ENCODE peak calls at places on chromosome 6, in five cellular contexts. N is HCT116, B is H9, G is SK-N-SH, F is GM23338. E is an unnamed sample.

GRCh38 chr6:162251257-162251656 is 476.3 kb downstream of the PRKN start:
- DNase-seq in G (no peak), B (no peak), F (peak; percentile 65), N (peak; percentile 4), E (no peak)

GRCh38 chr6:141824258-141824795 is 308.4 kb upstream of the GJE1 start:
- DNase-seq in N (no peak), G (no peak), F (no peak), B (no peak), E (no peak)

GRCh38 chr6:170088349-170088951 is 202.4 kb downstream of the DLL1 start:
- DNase-seq in G (no peak), N (no peak), F (no peak), B (no peak), E (no peak)

GRCh38 chr6:21228411-21228810 is 365.1 kb upstream of the SOX4 start:
- DNase-seq in G (no peak), F (no peak), B (no peak), N (no peak), E (no peak)

GRCh38 chr6:1477432-1478090 is 88.2 kb downstream of the FOXF2 start:
- DNase-seq in B (no peak), F (peak; percentile 43), N (no peak), G (no peak), E (peak; percentile 37)

GRCh38 chr6:100203391-100203790 is 209.4 kb upstream of the MCHR2 start:
- DNase-seq in F (no peak), G (no peak), N (peak; percentile 53), B (no peak), E (peak; percentile 16)

GRCh38 chr6:133551847-133552331 is 310.7 kb downstream of the EYA4 start:
- DNase-seq in N (no peak), B (no peak), F (no peak), G (no peak), E (no peak)

GRCh38 chr6:140253096-140253495 is 878.6 kb upstream of the CITED2 start:
- DNase-seq in F (no peak), B (no peak), N (no peak), G (no peak), E (no peak)

GRCh38 chr6:161301338-161301737 is 27.5 kb upstream of the AGPAT4 start:
- DNase-seq in B (no peak), G (no peak), N (no peak), F (no peak), E (no peak)

GRCh38 chr6:44062105-44062770 is 65.0 kb downstream of the MRPL14 start:
- DNase-seq in N (no peak), G (no peak), F (no peak), B (no peak), E (no peak)

GRCh38 chr6:44060622-44061374 is 66.5 kb downstream of the MRPL14 start:
- DNase-seq in N (no peak), G (no peak), B (no peak), F (no peak), E (no peak)

GRCh38 chr6:44059359-44060342 is 67.6 kb downstream of the MRPL14 start:
- DNase-seq in G (no peak), B (no peak), F (no peak), N (no peak), E (no peak)

GRCh38 chr6:44062771-44063560 is 64.3 kb downstream of the MRPL14 start:
- DNase-seq in N (no peak), F (peak; percentile 89), G (peak; percentile 50), B (peak; percentile 90), E (no peak)

DNA sequence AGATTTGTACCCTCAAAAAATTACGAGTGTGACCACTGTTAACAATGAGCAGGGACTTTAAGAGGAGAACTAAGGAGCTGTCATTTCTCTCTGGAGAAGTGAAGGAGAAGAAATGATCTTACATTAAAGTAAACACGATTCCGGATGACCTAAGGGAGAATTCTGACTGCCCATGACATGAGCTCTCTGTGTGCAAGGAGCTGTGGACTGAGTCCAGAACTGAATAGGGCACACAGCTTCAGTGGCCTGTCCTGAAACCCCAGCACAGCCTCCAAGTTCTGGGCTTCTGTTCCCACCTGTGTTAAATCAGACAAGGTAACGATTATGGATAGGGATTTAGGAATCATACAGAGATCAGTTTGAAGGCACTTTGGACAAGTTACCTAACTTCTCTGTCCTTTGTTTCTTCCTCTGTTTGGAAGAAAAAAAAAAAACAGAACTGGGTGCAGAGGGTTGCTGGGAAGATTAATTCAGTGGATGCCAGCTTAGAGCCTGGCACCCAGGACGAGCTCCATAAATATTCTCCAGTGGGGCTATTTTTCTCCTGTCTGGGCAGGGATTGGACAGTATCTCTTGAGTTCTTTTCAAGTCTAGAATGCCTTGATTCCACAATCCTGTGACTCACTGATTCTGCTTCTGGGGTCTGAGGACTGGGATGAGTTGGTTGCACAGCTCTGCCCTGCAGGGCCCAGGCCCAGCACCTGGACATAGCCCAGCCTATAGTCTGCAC is 65.7 kb downstream of the MRPL14 start:
- DNase-seq in F (no peak), G (no peak), N (no peak), B (no peak), E (no peak)
- H3K27ac ChIP-seq in F (no peak overlapping the region), G (peak overlapping the region; percentile 44), N (no peak overlapping the region), B (no peak overlapping the region), E (peak overlapping the region; percentile 95)

DNA sequence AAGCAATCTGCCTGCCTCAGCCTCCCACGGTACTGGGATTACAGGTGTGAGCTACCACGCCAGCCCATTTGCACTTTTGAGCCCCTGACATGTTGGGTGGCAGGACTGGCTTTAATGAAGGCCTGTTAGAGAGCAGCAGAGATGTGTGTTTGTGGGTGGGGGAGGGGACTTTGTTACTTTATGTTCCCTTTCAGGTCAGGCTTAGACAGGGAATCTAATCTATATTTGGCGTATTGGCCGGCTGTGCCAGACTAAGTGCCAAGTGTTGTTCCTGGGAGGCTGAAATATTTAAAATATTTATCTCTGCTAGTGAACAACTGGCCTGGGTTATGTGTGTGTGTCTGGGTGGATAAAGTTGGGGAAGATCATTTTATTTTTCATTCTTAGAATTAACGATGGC is 6.1 kb downstream of the GMPR start:
- DNase-seq in N (no peak), G (no peak), F (no peak), B (no peak), E (no peak)
- H3K4me2 ChIP-seq in N (no peak overlapping the region), G (no peak overlapping the region), F (no peak overlapping the region), B (no peak overlapping the region), E (no peak overlapping the region)

DNA sequence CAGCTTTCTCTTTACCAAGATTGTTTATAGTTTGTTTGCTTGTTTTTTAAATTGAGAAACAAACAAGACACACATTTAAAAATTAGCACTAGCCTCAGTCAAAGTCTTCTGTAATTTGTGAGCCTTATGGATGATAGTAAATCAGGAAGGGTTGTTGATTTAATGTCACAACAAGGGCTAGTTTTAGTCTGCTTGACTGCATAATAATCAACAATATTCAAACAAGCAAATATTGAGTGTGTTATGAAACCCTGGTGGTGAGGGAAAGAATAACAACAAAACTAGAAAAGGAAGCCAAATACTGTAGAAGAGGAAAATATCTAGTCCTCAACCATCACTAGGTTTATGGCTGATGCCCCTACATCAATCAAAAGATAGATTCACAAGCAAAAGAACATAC is 228.6 kb downstream of the TBC1D7 start:
- DNase-seq in F (no peak), N (no peak), B (no peak), G (no peak), E (no peak)
- TF ChIP-seq CTCF in F (peak; percentile 66), N (no peak), B (peak; percentile 55), G (peak; percentile 46), E (peak; percentile 51)

DNA sequence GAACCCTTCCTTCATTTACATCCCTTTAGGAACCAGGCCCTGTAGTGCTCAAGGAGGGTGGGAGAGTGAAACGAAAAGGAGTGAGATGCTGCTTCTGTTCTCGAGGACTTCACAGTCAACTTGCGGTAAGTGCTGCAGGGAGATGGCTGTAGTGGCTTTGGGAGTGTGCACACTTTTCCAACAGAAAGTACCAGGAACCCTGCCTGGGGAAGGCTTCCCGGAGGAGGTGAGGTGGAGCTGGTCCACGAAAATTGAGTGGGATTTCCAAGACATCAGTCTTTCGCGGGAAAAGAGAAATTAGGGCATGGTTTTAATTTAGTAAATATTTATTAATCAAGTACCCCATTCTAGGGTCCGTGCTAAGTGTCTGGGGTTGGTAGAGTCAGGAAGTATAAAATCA is 12.7 kb downstream of the TRIM31 start:
- DNase-seq in G (no peak), B (no peak), F (no peak), N (no peak), E (no peak)
- H3K27ac ChIP-seq in G (no peak overlapping the region), B (no peak overlapping the region), F (no peak overlapping the region), N (no peak overlapping the region), E (peak overlapping the region; percentile 43)

GRCh38 chr6:136411453-136412354 is 122.1 kb upstream of the BCLAF1 start:
- DNase-seq in B (no peak), F (no peak), N (no peak), G (no peak), E (no peak)
- H3K4me2 ChIP-seq in B (no peak overlapping the region), F (no peak overlapping the region), N (no peak overlapping the region), G (no peak overlapping the region), E (no peak overlapping the region)

GRCh38 chr6:28980137-28980796 is 24.8 kb downstream of the ZNF311 start:
- DNase-seq in N (no peak), F (no peak), B (no peak), G (no peak), E (no peak)

GRCh38 chr6:28979679-28980078 is 25.4 kb downstream of the ZNF311 start:
- DNase-seq in B (no peak), N (no peak), F (no peak), G (no peak), E (no peak)

GRCh38 chr6:28981391-28981832 is 23.7 kb downstream of the ZNF311 start:
- DNase-seq in G (peak; percentile 33), F (peak; percentile 77), B (peak; percentile 52), N (peak; percentile 48), E (peak; percentile 58)

GRCh38 chr6:28981833-28982475 is 23.2 kb downstream of the ZNF311 start:
- DNase-seq in B (peak; percentile 73), N (peak; percentile 91), F (peak; percentile 82), G (peak; percentile 55), E (peak; percentile 82)

DNA sequence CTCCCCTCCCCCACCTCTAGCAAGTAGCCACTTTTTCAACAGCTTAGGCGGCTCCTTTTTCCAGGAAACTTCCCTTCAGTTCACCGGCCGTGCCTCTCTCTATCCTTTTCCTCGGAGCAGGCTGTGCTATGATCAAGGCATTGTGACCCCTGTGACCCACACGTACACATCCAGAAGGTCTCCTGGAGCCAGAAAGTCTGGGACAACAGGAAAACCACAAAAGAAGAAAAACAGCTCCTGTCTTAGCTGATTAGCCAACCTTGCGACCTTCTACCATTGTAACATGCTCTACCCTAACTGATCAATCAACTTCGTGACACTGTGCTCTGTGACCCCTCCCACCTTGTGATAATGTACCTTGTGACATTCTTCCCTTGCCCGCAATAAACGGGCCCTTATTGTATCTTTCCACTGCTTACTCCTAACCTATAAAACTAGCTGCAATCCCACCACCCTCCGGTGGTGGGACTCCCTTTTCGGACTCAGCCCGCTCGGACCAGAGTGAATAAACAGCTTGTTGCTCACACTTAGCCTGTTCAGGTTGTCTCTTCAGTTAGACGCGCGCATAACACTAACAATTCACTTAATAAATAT is 24.2 kb downstream of the ZNF311 start:
- DNase-seq in N (peak; percentile 80), B (peak; percentile 84), G (peak; percentile 86), F (peak; percentile 91), E (peak; percentile 76)
- TF ChIP-seq CTCF in N (no peak), B (peak; percentile 59), G (peak; percentile 51), F (peak; percentile 51), E (peak; percentile 52)

DNA sequence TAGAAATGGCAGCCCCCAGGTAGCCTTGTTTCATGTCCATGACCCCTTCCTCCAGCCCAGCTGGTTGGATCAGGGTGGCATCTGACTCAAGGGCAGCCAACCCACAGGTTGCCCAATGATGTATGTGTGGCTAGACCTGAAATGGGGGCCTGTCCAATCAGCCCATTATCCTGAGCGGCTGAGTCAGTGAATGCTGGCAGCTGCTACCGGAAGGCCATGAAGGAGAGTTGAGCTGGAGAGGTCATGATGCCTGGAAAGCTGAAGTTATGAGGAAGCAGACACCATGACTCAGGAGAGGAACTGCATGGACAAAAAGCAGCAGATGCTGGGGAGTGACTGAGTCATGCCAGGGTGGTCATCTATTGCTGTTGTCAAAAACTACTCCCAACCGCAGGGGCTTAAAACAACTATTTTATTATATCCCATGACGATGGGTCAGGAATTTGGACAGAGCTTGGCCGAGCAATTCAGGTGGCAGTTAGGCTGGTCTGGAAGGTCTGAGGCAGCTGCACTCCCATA is 67.3 kb downstream of the MDGA1 start:
- DNase-seq in F (no peak), N (peak; percentile 94), G (no peak), B (no peak), E (peak; percentile 93)
- H3K27ac ChIP-seq in F (no peak overlapping the region), N (peak overlapping the region; percentile 32), G (peak overlapping the region; percentile 88), B (no peak overlapping the region), E (peak overlapping the region; percentile 91)

E was measured in PC-9.